ENCODE peak calls at places on chromosome 15, in five cellular contexts. Z is NT2/D1, K is astrocyte, S is kidney, Y is brain microvascular endothelial cell. U is an unnamed sample.

GRCh38 chr15:49379996-49380395 is 43.0 kb upstream of the FGF7 start:
- DNase-seq in Z (no peak), K (no peak), S (peak; percentile 22), Y (no peak), U (no peak)

GRCh38 chr15:101446527-101447167 is 42.9 kb downstream of the PCSK6 start:
- DNase-seq in Z (no peak), K (no peak), S (peak; percentile 29), Y (no peak), U (peak; percentile 19)

GRCh38 chr15:98280576-98280975 is 320.1 kb downstream of the ARRDC4 start:
- DNase-seq in Z (no peak), K (no peak), S (no peak), Y (no peak), U (no peak)

GRCh38 chr15:87702270-87702669 is 554.3 kb downstream of the NTRK3 start:
- DNase-seq in Z (no peak), K (no peak), S (no peak), Y (no peak), U (no peak)

GRCh38 chr15:25903024-25903581 is 40.0 kb upstream of the ATP10A start:
- DNase-seq in Z (no peak), K (no peak), S (no peak), Y (no peak), U (peak; percentile 80)

GRCh38 chr15:36940636-36941285 is 159.6 kb downstream of the MEIS2 start:
- DNase-seq in Z (no peak), K (no peak), S (no peak), Y (no peak), U (no peak)

GRCh38 chr15:66294157-66294931 is 976 bp downstream of the DIS3L start:
- DNase-seq in Z (no peak), K (peak; percentile 75), S (no peak), Y (peak; percentile 39), U (peak; percentile 63)

GRCh38 chr15:70827721-70828120 is 26.2 kb downstream of the LARP6 start:
- DNase-seq in Z (no peak), K (no peak), S (no peak), Y (no peak), U (no peak)

GRCh38 chr15:60324706-60325438 is 72.9 kb downstream of the ANXA2 start:
- DNase-seq in Z (no peak), K (no peak), S (no peak), Y (no peak), U (no peak)

GRCh38 chr15:44394062-44394461 is 33.4 kb upstream of the CTDSPL2 start:
- DNase-seq in Z (no peak), K (peak; percentile 7), S (no peak), Y (peak; percentile 34), U (no peak)

GRCh38 chr15:30962079-30962478 is 29.3 kb downstream of the MTMR10 start:
- DNase-seq in Z (no peak), K (no peak), S (no peak), Y (no peak), U (no peak)

GRCh38 chr15:97955529-97955928 is 5.0 kb upstream of the ARRDC4 start:
- DNase-seq in Z (no peak), K (no peak), S (no peak), Y (no peak), U (no peak)

GRCh38 chr15:87099916-87100315 is 1020.2 kb downstream of the AGBL1 start:
- DNase-seq in Z (no peak), K (no peak), S (no peak), Y (no peak), U (no peak)

GRCh38 chr15:70323111-70323851 is 225.6 kb upstream of the TLE3 start:
- DNase-seq in Z (no peak), K (peak; percentile 63), S (peak; percentile 87), Y (peak; percentile 25), U (no peak)

GRCh38 chr15:77985031-77985930 is 92.2 kb downstream of the TBC1D2B start:
- DNase-seq in Z (no peak), K (no peak), S (peak; percentile 59), Y (no peak), U (no peak)

GRCh38 chr15:76366714-76367113 is 30.1 kb downstream of the ISL2 start:
- DNase-seq in Z (no peak), K (no peak), S (no peak), Y (no peak), U (no peak)

GRCh38 chr15:61018083-61018482 is 211.0 kb downstream of the RORA start:
- DNase-seq in Z (no peak), K (no peak), S (no peak), Y (no peak), U (no peak)

GRCh38 chr15:74264081-74264501 is 28.0 kb downstream of the CCDC33 start:
- DNase-seq in Z (peak; percentile 62), K (no peak), S (peak; percentile 28), Y (no peak), U (no peak)

GRCh38 chr15:98592136-98592535 is 56.2 kb upstream of the IGF1R start:
- DNase-seq in Z (no peak), K (no peak), S (no peak), Y (no peak), U (no peak)

GRCh38 chr15:22845289-22845900 is 6.9 kb downstream of the NIPA2 start:
- DNase-seq in Z (peak; percentile 20), K (peak; percentile 10), S (no peak), Y (no peak), U (no peak)

GRCh38 chr15:66882251-66883020 is 180.4 kb downstream of the SMAD6 start:
- DNase-seq in Z (no peak), K (peak; percentile 65), S (no peak), Y (peak; percentile 38), U (peak; percentile 27)

GRCh38 chr15:59205839-59206622 is 612 bp upstream of the LDHAL6B start:
- DNase-seq in Z (no peak), K (no peak), S (no peak), Y (no peak), U (no peak)
- H3K36me3 ChIP-seq in Z (peaks cover 78% of the 10 kb centered on the region), K (peaks cover 58% of the 10 kb centered on the region), S (peaks cover 26% of the 10 kb centered on the region), Y (peaks cover 88% of the 10 kb centered on the region), U (peaks cover 44% of the 10 kb centered on the region)

DNA sequence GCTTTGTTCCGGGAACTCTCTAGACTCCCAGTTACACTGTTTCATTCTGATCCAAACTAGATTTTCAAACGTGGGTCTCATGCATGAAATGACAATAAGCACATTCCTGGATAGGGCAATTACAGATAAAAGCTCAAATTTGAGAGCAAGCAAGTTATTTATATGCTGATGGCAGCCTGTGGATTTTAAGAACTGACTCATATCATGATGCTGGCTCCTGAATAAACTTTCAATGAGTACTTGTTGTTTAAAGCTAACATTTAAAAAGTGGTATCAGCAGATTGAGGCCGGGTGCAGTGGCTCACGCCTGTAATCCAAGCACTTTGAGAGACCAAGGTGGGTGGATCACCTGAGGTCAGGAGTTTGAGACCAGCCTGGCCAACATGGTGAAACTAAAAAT is 66.6 kb downstream of the LEO1 start:
- DNase-seq in Z (no peak), K (no peak), S (no peak), Y (no peak), U (peak; percentile 40)
- H3K36me3 ChIP-seq in Z (peaks cover 38% of the 10 kb centered on the region), K (peaks cover 36% of the 10 kb centered on the region), S (peaks cover 10% of the 10 kb centered on the region), Y (peaks cover 42% of the 10 kb centered on the region), U (peaks cover 15% of the 10 kb centered on the region)

GRCh38 chr15:57634290-57634689 is 42.6 kb downstream of the MYZAP start:
- DNase-seq in Z (no peak), K (no peak), S (no peak), Y (no peak), U (no peak)

GRCh38 chr15:57640935-57641682 is 49.4 kb downstream of the MYZAP start:
- DNase-seq in Z (peak; percentile 15), K (peak; percentile 13), S (no peak), Y (peak; percentile 20), U (peak; percentile 38)

GRCh38 chr15:57639306-57639705 is 47.6 kb downstream of the MYZAP start:
- DNase-seq in Z (no peak), K (no peak), S (no peak), Y (no peak), U (no peak)

GRCh38 chr15:57635300-57635944 is 43.7 kb downstream of the MYZAP start:
- DNase-seq in Z (no peak), K (no peak), S (no peak), Y (no peak), U (no peak)

GRCh38 chr15:57637836-57638235 is 46.1 kb downstream of the MYZAP start:
- DNase-seq in Z (no peak), K (no peak), S (no peak), Y (no peak), U (no peak)
- H3K36me3 ChIP-seq in Z (no peaks in the 10 kb centered on the region), K (no peaks in the 10 kb centered on the region), S (peaks cover 3% of the 10 kb centered on the region), Y (no peaks in the 10 kb centered on the region), U (peaks cover 3% of the 10 kb centered on the region)

GRCh38 chr15:65101891-65102708 is 12.9 kb downstream of the UBAP1L start:
- DNase-seq in Z (no peak), K (no peak), S (peak; percentile 78), Y (no peak), U (no peak)
- H3K36me3 ChIP-seq in Z (peaks cover 19% of the 10 kb centered on the region), K (peaks cover 12% of the 10 kb centered on the region), S (peaks cover 21% of the 10 kb centered on the region), Y (peaks cover 18% of the 10 kb centered on the region), U (no peaks in the 10 kb centered on the region)

GRCh38 chr15:69061414-69061842 is 46.9 kb downstream of the NOX5 start:
- DNase-seq in Z (no peak), K (no peak), S (no peak), Y (no peak), U (peak; percentile 72)
- H3K36me3 ChIP-seq in Z (no peaks in the 10 kb centered on the region), K (no peaks in the 10 kb centered on the region), S (no peaks in the 10 kb centered on the region), Y (no peaks in the 10 kb centered on the region), U (peaks cover 5% of the 10 kb centered on the region)

GRCh38 chr15:93045191-93045785 is 43.7 kb downstream of the RGMA start:
- DNase-seq in Z (no peak), K (no peak), S (peak; percentile 53), Y (no peak), U (no peak)
- H3K36me3 ChIP-seq in Z (peaks cover 63% of the 10 kb centered on the region), K (no peaks in the 10 kb centered on the region), S (no peaks in the 10 kb centered on the region), Y (no peaks in the 10 kb centered on the region), U (no peaks in the 10 kb centered on the region)

DNA sequence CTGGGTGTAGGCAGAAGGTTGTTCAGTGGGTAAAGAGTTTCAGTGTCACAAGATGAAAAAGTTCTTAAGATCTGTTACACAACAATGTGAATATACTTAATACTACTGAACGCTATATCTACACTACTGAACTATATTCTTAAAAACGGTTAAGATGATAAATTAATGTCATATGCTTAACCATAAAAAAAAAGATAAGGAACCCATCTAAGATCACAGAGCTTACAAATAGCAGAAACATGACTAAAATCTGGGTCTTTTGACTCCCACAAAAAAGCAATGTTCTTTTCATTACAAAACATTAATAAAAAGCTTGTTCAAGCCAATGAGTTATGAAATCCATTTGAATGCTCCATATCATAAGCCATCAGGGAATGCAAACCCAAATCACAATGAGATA is 34.4 kb downstream of the UBR1 start:
- DNase-seq in Z (no peak), K (no peak), S (no peak), Y (no peak), U (no peak)
- H3K36me3 ChIP-seq in Z (peaks cover 64% of the 10 kb centered on the region), K (peaks cover 32% of the 10 kb centered on the region), S (peaks cover 16% of the 10 kb centered on the region), Y (peaks cover 48% of the 10 kb centered on the region), U (peaks cover 24% of the 10 kb centered on the region)